ENCODE peak calls at places on chromosomes 7 and 10, in seven cellular contexts. P is stimulated activated CD4-positive, alpha-beta T cell treated with anti-CD3 and anti-CD28 coated beads, Interleukin-1b, Interleukin-23, amount 100 ng/mL, for 24 hours; H is mucosa of gallbladder; U is T-cell; R is lower leg skin; G is activated CD4-positive, CD25-positive, alpha-beta regulatory T cell treated with anti-CD3 and anti-CD28 coated beads, Interleukin-2, amount 50 U/mL, for 72 hours; F is CD4-positive, CD25-positive, alpha-beta regulatory T cell. Z is an unnamed sample.

GRCh38 chr7:95213809-95214492 is 110.4 kb downstream of the PON1 start:
- DNase-seq in P (no peak), H (no peak), U (no peak), R (peak; percentile 90), G (no peak), F (no peak), Z (peak; percentile 83)

GRCh38 chr7:66732439-66732838 is 8.1 kb upstream of the RABGEF1 start:
- DNase-seq in P (no peak), H (no peak), U (no peak), R (no peak), G (no peak), F (no peak), Z (no peak)

GRCh38 chr10:42929993-42930392 is 146.9 kb upstream of the RET start:
- DNase-seq in P (no peak), H (no peak), U (no peak), R (peak; percentile 75), G (no peak), F (no peak), Z (no peak)

GRCh38 chr10:33819206-33819605 is 484.7 kb upstream of the NRP1 start:
- DNase-seq in P (no peak), H (no peak), U (no peak), R (no peak), G (no peak), F (no peak), Z (no peak)

GRCh38 chr7:155860461-155860839 is 48.2 kb upstream of the SHH start:
- DNase-seq in P (no peak), H (no peak), U (no peak), R (peak; percentile 52), G (no peak), F (no peak), Z (peak; percentile 30)

GRCh38 chr10:28833313-28833712 is 156.0 kb downstream of the BAMBI start:
- DNase-seq in P (no peak), H (no peak), U (no peak), R (no peak), G (no peak), F (no peak), Z (no peak)

GRCh38 chr10:79063071-79063491 is 5.7 kb upstream of the ZMIZ1 start:
- DNase-seq in P (no peak), H (no peak), U (no peak), R (peak; percentile 77), G (no peak), F (no peak), Z (no peak)

GRCh38 chr10:23343591-23344225 is 889 bp downstream of the C10orf67 start:
- DNase-seq in P (peak; percentile 70), H (peak; percentile 33), U (peak; percentile 42), R (no peak), G (peak; percentile 57), F (peak; percentile 60), Z (no peak)

GRCh38 chr7:158541330-158542010 is 46.2 kb downstream of the PTPRN2 start:
- DNase-seq in P (no peak), H (no peak), U (peak; percentile 16), R (no peak), G (no peak), F (no peak), Z (no peak)

GRCh38 chr10:61895898-61896605 is 5.4 kb upstream of the ARID5B start:
- DNase-seq in P (no peak), H (no peak), U (no peak), R (no peak), G (no peak), F (no peak), Z (no peak)

GRCh38 chr7:151088856-151089699 is 2.8 kb downstream of the AGAP3 start:
- DNase-seq in P (no peak), H (peak; percentile 69), U (no peak), R (peak; percentile 97), G (no peak), F (no peak), Z (peak; percentile 84)